ENCODE peak calls at places on chromosome X, in nine cellular contexts. Y is right lobe of liver, E is A549, Q is IMR-90, N is heart left ventricle, F is suprapubic skin, X is K562, W is thyroid gland, A is body of pancreas. T is an unnamed sample.

GRCh38 chrX:56728752-56729151 is 291 bp upstream of the NBDY start:
- DNase-seq in E (peak; percentile 4), W (peak; percentile 31), A (peak; percentile 5), Y (no peak), N (peak; percentile 4), Q (peak; percentile 5), X (no peak), F (no peak), T (peak; percentile 52)

GRCh38 chrX:10050481-10050880 is 83.3 kb downstream of the CLDN34 start:
- DNase-seq in Q (peak; percentile 8), W (no peak), Y (no peak), F (no peak), X (no peak), A (no peak), N (peak; percentile 58), E (no peak), T (no peak)

GRCh38 chrX:123504630-123505270 is 228.1 kb downstream of the THOC2 start:
- DNase-seq in W (no peak), A (no peak), N (no peak), E (no peak), Q (no peak), Y (no peak), X (no peak), F (no peak), T (no peak)

GRCh38 chrX:45445745-45446412 is 245.2 kb upstream of the DIPK2B start:
- DNase-seq in N (no peak), X (no peak), A (no peak), Y (no peak), Q (peak; percentile 76), W (no peak), F (no peak), E (no peak), T (no peak)

GRCh38 chrX:21666679-21667078 is 8.5 kb upstream of the KLHL34 start:
- DNase-seq in A (no peak), X (no peak), W (no peak), Y (no peak), F (no peak), N (no peak), E (no peak), Q (peak; percentile 22), T (no peak)

GRCh38 chrX:129781134-129782014 is 1.6 kb downstream of the SASH3 start:
- DNase-seq in A (peak; percentile 58), Q (no peak), X (no peak), F (no peak), Y (peak; percentile 69), N (peak; percentile 19), W (peak; percentile 9), E (no peak), T (peak; percentile 92)

GRCh38 chrX:79169484-79169883 is 25.0 kb downstream of the GPR174 start:
- DNase-seq in A (no peak), N (no peak), F (no peak), Q (no peak), Y (no peak), E (no peak), W (no peak), X (no peak), T (no peak)

GRCh38 chrX:68183612-68184214 is 249.6 kb downstream of the OPHN1 start:
- DNase-seq in Q (peak; percentile 51), X (peak; percentile 14), W (no peak), A (no peak), N (no peak), F (no peak), Y (no peak), E (peak; percentile 12), T (no peak)

GRCh38 chrX:150845091-150845490 is 53.4 kb downstream of the CD99L2 start:
- DNase-seq in A (no peak), X (no peak), F (no peak), N (no peak), W (no peak), E (no peak), Y (no peak), Q (no peak), T (no peak)

GRCh38 chrX:108209006-108209554 is 117.5 kb downstream of the ATG4A start:
- DNase-seq in A (no peak), W (no peak), F (no peak), Y (no peak), X (no peak), Q (no peak), E (no peak), N (no peak), T (no peak)

GRCh38 chrX:13933851-13934250 is 95.8 kb downstream of the GEMIN8 start:
- DNase-seq in Y (no peak), X (no peak), N (no peak), Q (no peak), A (no peak), W (no peak), E (no peak), F (no peak), T (no peak)

GRCh38 chrX:22389544-22390243 is 117.0 kb downstream of the CBLL2 start:
- DNase-seq in Y (no peak), W (no peak), F (no peak), N (no peak), Q (peak; percentile 83), X (no peak), A (no peak), E (no peak), T (no peak)

GRCh38 chrX:96474357-96475125 is 210.1 kb upstream of the DIAPH2 start:
- DNase-seq in A (peak; percentile 9), Q (peak; percentile 72), Y (no peak), F (no peak), W (no peak), E (no peak), X (no peak), N (no peak), T (no peak)
- TF ChIP-seq CTCF in A (no peak), Q (no peak), Y (no peak), F (no peak), W (no peak), E (no peak), X (no peak), N (no peak), T (no peak)

GRCh38 chrX:115665122-115665521 is 104.1 kb downstream of the PLS3 start:
- DNase-seq in X (no peak), E (no peak), Y (no peak), A (no peak), N (no peak), F (no peak), W (no peak), Q (no peak), T (no peak)
- TF ChIP-seq POLR2A in X (no peak), E (no peak), Y (no peak), A (no peak), N (no peak), F (no peak), W (no peak), Q (no peak), T (no peak)

DNA sequence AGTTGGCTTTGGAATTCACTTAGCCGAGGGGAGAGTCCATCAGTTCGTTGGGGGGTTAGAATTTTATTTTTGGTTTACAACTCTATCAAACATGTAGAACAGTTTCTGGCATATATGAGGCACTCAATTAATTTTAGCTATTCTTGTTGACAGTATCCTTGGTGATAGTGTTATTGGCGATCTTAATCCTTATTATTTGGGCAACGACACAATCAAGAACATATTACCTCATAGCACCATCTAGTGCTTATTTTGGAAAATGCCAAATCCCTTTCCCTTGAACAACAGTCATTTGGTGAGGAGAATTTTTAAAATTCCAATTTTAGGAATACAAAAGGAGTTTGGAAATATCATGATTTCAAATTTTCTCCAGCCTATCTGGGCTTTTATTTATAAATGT is 17.9 kb upstream of the PGRMC1 start:
- DNase-seq in A (no peak), Q (peak; percentile 15), X (no peak), W (no peak), E (no peak), N (no peak), F (no peak), Y (no peak), T (no peak)
- TF ChIP-seq CTCF in A (peak; percentile 45), Q (peak; percentile 50), X (peak; percentile 31), W (no peak), E (peak; percentile 62), N (peak; percentile 45), F (peak; percentile 13), Y (peak; percentile 57), T (peak; percentile 26)

DNA sequence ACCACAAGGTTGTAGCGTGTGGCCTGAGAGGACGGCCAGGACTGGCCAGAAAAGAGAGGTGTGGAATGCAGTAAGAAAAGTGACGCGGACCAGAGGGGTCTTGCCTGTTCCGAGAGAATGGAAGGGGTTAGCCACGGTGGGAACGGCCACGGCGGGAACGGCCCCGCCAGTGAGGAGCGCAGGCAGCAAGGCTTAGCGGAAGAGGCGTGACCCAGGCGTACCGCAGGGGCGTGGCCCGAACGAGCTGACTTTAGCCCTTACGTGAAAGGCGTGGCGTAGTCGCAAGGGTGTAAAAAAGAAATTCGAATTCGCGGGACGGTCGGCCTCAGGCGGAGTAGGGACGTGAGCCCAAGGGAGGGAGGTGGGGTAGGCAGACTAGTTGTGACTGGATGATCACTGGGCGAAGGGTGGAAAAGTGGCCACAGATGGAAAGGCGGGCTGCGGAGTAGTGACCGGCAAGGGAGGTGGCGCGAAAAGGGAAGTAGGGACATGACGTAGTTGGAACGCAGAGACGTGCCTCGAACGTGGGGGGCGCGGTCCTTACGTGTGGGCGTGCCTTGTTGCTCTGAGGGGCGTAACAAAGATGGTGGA is 10.4 kb upstream of the CLTRN start:
- DNase-seq in Q (peak; percentile 93), W (peak; percentile 75), X (peak; percentile 83), N (peak; percentile 84), Y (peak; percentile 92), A (peak; percentile 94), F (peak; percentile 88), E (peak; percentile 51), T (peak; percentile 85)
- TF ChIP-seq POLR2A in Q (peak; percentile 86), W (peak; percentile 72), X (peak; percentile 96), N (peak; percentile 40), Y (peak; percentile 65), A (peak; percentile 73), F (peak; percentile 46), E (no peak), T (peak; percentile 13)

DNA sequence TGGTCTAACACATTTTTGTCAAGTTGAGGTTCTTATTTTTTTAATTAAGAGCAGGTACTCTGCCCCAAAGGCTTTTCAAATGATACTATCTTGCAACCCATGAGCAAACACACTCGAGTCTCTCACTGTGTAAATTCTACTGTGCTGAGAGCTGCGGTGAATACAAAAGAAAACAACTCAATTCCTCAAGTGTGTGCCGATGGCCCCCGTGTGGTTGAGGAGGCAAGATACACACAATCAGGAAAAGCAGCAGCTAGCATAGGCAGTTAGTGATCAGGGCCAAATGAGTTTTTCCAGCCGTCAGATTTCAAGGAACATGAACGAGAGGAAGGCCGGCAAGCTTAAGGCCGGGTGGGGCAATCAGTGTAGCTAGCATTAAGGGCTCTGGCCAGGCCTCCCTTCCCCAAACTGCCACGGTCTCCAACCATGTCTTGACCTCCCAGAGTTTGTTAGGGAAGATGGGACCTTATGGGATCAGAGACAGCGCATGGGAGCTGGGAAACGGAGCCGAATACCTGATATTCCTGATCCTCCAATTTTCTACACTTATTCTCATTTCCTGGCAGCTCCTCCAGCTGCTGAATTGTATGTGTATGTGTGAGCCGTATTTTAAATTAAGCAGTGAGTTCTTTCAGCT is 59.7 kb downstream of the RTL9 start:
- DNase-seq in N (peak; percentile 8), Q (peak; percentile 81), A (peak; percentile 43), W (peak; percentile 75), Y (no peak), F (no peak), X (peak; percentile 59), E (peak; percentile 59), T (no peak)
- TF ChIP-seq CTCF in N (peak; percentile 11), Q (peak; percentile 60), A (peak; percentile 37), W (no peak), Y (peak; percentile 25), F (no peak), X (peak; percentile 64), E (no peak), T (no peak)